ENCODE peak calls at places on chromosomes 6 and 20, in seven cellular contexts. I, J, X, B, Y, T and M are unnamed samples.

GRCh38 chr6:91816335-91816734 is 1229.5 kb upstream of the MAP3K7 start:
- DNase-seq in J (no peak), B (no peak), Y (no peak), T (no peak), X (peak; percentile 44), I (no peak), M (no peak)

GRCh38 chr6:2505624-2506023 is 245.1 kb downstream of the MYLK4 start:
- DNase-seq in Y (no peak), T (no peak), X (no peak), B (no peak), J (no peak), I (no peak), M (no peak)

GRCh38 chr6:13135152-13135551 is 193.2 kb downstream of the TBC1D7 start:
- DNase-seq in J (no peak), X (no peak), T (no peak), I (no peak), B (no peak), Y (no peak), M (no peak)

GRCh38 chr20:20089939-20090338 is 37.6 kb downstream of the CFAP61 start:
- DNase-seq in T (no peak), I (no peak), X (no peak), Y (no peak), B (no peak), J (no peak), M (no peak)

GRCh38 chr6:107064579-107065065 is 36.6 kb downstream of the MTRES1 start:
- DNase-seq in Y (peak; percentile 20), T (peak; percentile 53), X (no peak), B (no peak), J (peak; percentile 51), I (peak; percentile 21), M (no peak)

GRCh38 chr20:24100370-24101011 is 111.9 kb upstream of the GGTLC1 start:
- DNase-seq in X (no peak), B (no peak), J (no peak), T (peak; percentile 43), I (peak; percentile 64), Y (peak; percentile 25), M (no peak)

GRCh38 chr6:81752969-81753708 is 658 bp upstream of the TENT5A start:
- DNase-seq in B (peak; percentile 97), J (peak; percentile 97), Y (peak; percentile 93), I (peak; percentile 84), X (peak; percentile 93), T (peak; percentile 91), M (peak; percentile 87)

GRCh38 chr6:101113468-101114260 is 232.5 kb upstream of the ASCC3 start:
- DNase-seq in Y (no peak), T (no peak), I (no peak), B (no peak), X (no peak), J (no peak), M (no peak)

GRCh38 chr6:97198181-97198580 is 84.8 kb downstream of the MMS22L start:
- DNase-seq in X (no peak), I (no peak), T (peak; percentile 6), B (no peak), Y (no peak), J (no peak), M (no peak)

DNA sequence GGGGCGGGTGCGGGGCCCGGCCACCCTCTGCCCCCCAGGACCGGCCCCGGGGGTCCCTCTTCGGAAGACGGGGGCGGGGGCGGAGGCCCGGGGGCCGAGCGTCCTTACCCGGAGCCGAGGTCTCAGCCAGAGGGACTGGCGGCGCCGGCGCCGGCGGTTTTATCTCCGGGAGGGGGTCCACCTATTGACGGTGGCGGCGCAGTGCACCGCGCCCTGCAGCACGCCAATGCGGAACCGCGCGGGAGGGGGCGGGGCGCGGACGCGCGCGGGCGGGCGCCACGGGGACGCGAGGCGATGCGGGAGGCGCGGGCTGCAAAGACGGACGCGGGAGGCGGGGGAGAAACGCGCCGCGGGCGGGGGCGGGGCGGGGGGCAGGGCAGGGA is at the start of gene EEF1A2:
- DNase-seq in Y (no peak), T (peak; percentile 37), I (no peak), J (no peak), X (no peak), B (peak; percentile 58), M (peak; percentile 84)
- TF ChIP-seq CTCF in Y (no peak), T (no peak), I (no peak), J (no peak), X (peak; percentile 19), B (no peak), M (peak; percentile 64)

DNA sequence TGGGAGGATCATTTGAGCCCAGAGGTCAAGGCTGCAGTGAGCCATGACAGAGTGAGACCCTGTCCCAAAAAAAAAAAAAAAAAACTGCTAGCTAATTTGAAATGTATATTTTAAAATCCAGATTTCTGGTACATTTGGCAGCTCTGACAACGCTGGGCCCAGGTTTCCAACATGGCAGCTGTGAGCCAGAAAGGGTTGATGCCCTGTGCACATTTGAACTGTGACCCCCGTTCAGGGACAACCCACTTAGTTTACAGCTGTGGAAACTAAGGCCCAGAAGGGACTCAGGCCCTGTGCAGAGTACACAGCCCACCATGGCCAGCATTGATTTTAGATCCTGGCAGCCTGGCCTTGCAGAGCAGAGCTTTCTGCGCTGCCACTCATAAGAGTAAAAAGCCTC is 56.0 kb upstream of the MYL9 start:
- DNase-seq in Y (no peak), T (no peak), J (no peak), X (no peak), I (no peak), B (no peak), M (no peak)
- H3K4me1 ChIP-seq in Y (peaks cover 19% of the 10 kb centered on the region), T (peaks cover 43% of the 10 kb centered on the region), J (peaks cover 14% of the 10 kb centered on the region), X (peaks cover 66% of the 10 kb centered on the region), I (peaks cover 8% of the 10 kb centered on the region), B (no peaks in the 10 kb centered on the region), M (peaks cover 100% of the 10 kb centered on the region)

DNA sequence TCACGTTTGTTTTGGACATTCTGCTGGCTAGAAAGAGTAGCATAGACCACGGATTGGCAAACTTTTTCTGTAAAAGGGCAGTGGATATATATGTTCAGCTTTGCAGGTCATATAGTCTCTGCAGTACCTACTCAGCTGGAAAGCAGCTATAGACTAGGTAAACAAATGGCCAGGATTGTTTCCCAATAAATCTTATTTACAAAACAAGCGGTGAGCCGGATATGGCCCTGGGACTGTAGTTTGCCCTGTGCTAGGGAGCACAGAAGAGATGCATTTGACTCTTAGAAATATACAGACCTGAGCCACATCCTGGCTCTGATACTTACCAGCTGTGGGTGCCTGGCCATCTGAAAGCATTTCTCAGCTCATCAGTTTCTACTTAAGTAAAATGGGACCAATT is 120.6 kb downstream of the TSHZ2 start:
- DNase-seq in X (no peak), I (no peak), B (no peak), J (no peak), T (no peak), Y (no peak), M (no peak)
- TF ChIP-seq POLR2A in X (no peak), I (no peak), B (no peak), J (no peak), T (no peak), Y (no peak), M (no peak)

DNA sequence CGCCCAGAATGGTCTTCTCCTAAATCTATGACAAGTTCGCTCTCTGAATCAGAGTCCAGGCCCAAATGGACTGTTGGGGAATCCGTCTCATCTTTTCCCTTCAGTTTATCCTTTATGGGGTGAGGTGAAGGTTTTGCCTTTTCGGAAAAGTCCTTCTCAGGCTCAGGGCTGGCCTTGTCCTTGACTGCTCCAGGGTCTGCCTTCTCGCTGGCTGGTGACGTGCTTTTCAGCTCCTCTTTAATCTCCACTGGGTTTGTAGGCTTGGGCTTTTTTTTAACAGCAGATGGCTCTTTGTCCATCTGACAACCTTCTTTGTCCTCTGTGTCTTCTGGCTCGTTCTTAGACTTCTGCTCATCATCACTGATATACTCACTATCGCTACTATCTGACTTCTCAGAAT is 110.4 kb downstream of the ZMYND8 start:
- DNase-seq in J (no peak), Y (no peak), B (no peak), T (peak; percentile 40), I (no peak), X (no peak), M (no peak)
- TF ChIP-seq CTCF in J (no peak), Y (no peak), B (no peak), T (no peak), I (no peak), X (no peak), M (no peak)

GRCh38 chr6:89385156-89385667 is 26.9 kb downstream of the RRAGD start:
- DNase-seq in T (no peak), B (peak; percentile 77), Y (no peak), X (no peak), J (no peak), I (peak; percentile 18), M (peak; percentile 78)

GRCh38 chr6:89386917-89387491 is 25.1 kb downstream of the RRAGD start:
- DNase-seq in T (no peak), J (no peak), X (no peak), I (no peak), Y (no peak), B (no peak), M (no peak)

GRCh38 chr6:89388846-89389245 is 23.2 kb downstream of the RRAGD start:
- DNase-seq in T (no peak), I (no peak), Y (no peak), B (no peak), X (no peak), J (no peak), M (no peak)

GRCh38 chr6:89385846-89386245 is 26.2 kb downstream of the RRAGD start:
- DNase-seq in X (no peak), T (no peak), Y (no peak), B (no peak), I (no peak), J (no peak), M (no peak)

GRCh38 chr6:89387516-89388222 is 24.4 kb downstream of the RRAGD start:
- DNase-seq in T (no peak), B (no peak), I (no peak), X (no peak), J (no peak), Y (no peak), M (no peak)
- H3K4me1 ChIP-seq in T (no peaks in the 10 kb centered on the region), B (no peaks in the 10 kb centered on the region), I (no peaks in the 10 kb centered on the region), X (peaks cover 6% of the 10 kb centered on the region), J (no peaks in the 10 kb centered on the region), Y (no peaks in the 10 kb centered on the region), M (peaks cover 62% of the 10 kb centered on the region)

DNA sequence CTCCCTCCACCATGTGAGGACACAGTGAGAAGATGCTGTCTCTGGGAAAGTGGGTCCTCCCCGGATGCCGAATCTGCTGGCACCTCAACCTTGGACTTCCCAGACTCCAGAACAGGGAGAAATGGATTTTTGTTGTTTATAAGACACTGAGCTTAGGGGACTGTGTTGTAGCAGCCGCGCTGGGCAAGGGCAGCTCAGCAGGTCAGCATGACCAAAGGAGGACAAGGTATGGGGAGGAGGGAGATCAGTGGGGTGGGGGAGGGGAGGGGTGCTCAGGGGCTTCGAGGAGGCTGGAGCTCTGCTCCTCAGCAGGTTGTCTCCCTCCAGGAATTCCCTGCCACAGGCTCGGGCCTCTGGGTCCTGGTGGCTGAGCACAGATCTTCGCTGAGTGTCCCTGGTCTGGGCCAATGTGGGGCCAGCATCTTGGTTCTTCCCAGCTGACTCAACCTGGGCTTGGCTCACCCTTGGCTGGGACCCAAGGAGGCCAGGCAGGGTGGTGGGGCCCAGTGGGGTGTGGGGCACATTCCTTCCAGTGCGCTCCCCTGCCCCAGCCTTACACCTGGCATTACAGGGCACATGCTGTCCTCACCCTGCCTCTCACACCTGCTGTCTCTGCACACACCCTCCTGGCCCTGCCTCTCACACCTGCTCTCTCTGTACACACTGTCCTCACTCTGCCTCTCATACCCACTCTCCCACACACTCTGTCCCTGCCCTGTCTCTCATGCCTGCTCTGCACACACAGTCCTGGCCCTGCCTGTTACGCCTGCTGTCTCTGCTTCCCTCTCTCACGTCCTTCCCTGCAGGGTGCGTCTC is 107.3 kb downstream of the SYCP2 start:
- DNase-seq in X (peak; percentile 71), T (no peak), B (no peak), J (no peak), I (no peak), Y (peak; percentile 93), M (peak; percentile 44)
- TF ChIP-seq POLR2A in X (no peak), T (no peak), B (no peak), J (no peak), I (no peak), Y (peak; percentile 86), M (no peak)

GRCh38 chr20:44188752-44189151 is 1.8 kb upstream of the JPH2 start:
- DNase-seq in X (no peak), Y (no peak), B (peak; percentile 80), J (no peak), T (no peak), I (no peak), M (peak; percentile 67)
- TF ChIP-seq CTCF in X (no peak), Y (no peak), B (no peak), J (no peak), T (no peak), I (no peak), M (no peak)